ENCODE peak calls at places on chromosomes 11 and 22, in four cellular contexts. F is PC-3, D is lower leg skin, Z is suprapubic skin. I is an unnamed sample.

GRCh38 chr11:44589301-44589700 is 23.8 kb downstream of the CD82 start:
- DNase-seq in D (no peak), Z (no peak), F (no peak), I (no peak)

GRCh38 chr22:34105461-34106062 is 185.3 kb upstream of the LARGE1 start:
- DNase-seq in F (peak), D (peak), Z (no peak), I (peak)

GRCh38 chr11:67167086-67167485 is 48.0 kb downstream of the KDM2A start:
- DNase-seq in Z (no peak), F (no peak), D (no peak), I (no peak)

GRCh38 chr11:129375731-129376657 is at the start of gene BARX2:
- DNase-seq in F (peak), Z (no peak), D (no peak), I (no peak)

GRCh38 chr11:123549901-123550619 is 104.4 kb downstream of the SCN3B start:
- DNase-seq in Z (peak), F (peak), D (no peak), I (no peak)

GRCh38 chr22:38569972-38570840 is at the start of gene DMC1:
- DNase-seq in Z (peak), F (peak), D (peak), I (peak)

GRCh38 chr11:73140213-73141030 is 1.7 kb downstream of the FCHSD2 start:
- DNase-seq in Z (no peak), D (no peak), F (peak), I (peak)

GRCh38 chr11:46298699-46299424 is 21.4 kb downstream of the CREB3L1 start:
- DNase-seq in Z (no peak), F (peak), D (no peak), I (peak)

GRCh38 chr11:130449996-130450419 is 1.6 kb downstream of the ADAMTS15 start:
- DNase-seq in F (no peak), Z (peak), D (peak), I (no peak)

GRCh38 chr22:43136255-43136654 is 6.9 kb downstream of the MCAT start:
- DNase-seq in Z (no peak), F (peak), D (no peak), I (peak)

GRCh38 chr11:66639066-66639813 is 737 bp downstream of the RBM4 start:
- DNase-seq in Z (no peak), D (no peak), F (peak), I (peak)

GRCh38 chr22:19430890-19431541 is 517 bp downstream of the HIRA start:
- DNase-seq in F (peak), Z (no peak), D (no peak), I (peak)

GRCh38 chr11:68257477-68258362 is 14.1 kb downstream of the C11orf24 start:
- DNase-seq in Z (peak), F (peak), D (peak), I (peak)

GRCh38 chr22:19827341-19828034 is 27.2 kb downstream of the GNB1L start:
- DNase-seq in D (no peak), F (no peak), Z (no peak), I (no peak)

GRCh38 chr11:8225589-8226036 is 38.1 kb downstream of the LMO1 start:
- DNase-seq in D (peak), F (peak), Z (no peak), I (peak)

GRCh38 chr22:37806409-37807338 is 1.1 kb upstream of the GCAT start:
- DNase-seq in Z (no peak), F (peak), D (no peak), I (no peak)

GRCh38 chr22:39308614-39309363 is 10.6 kb downstream of the RPL3 start:
- DNase-seq in F (peak), Z (peak), D (peak), I (no peak)

GRCh38 chr11:65785329-65786007 is 1.4 kb upstream of the OVOL1 start:
- DNase-seq in Z (no peak), F (no peak), D (no peak), I (no peak)

GRCh38 chr22:27576815-27577564 is 224.6 kb downstream of the MN1 start:
- DNase-seq in Z (no peak), F (no peak), D (no peak), I (no peak)

GRCh38 chr11:108496643-108497256 is 1.4 kb downstream of the POGLUT3 start:
- DNase-seq in F (peak), D (no peak), Z (no peak), I (no peak)

GRCh38 chr11:108498816-108499408 is 728 bp upstream of the POGLUT3 start:
- DNase-seq in D (no peak), F (no peak), Z (peak), I (no peak)

GRCh38 chr11:108500169-108500568 is 2.0 kb upstream of the POGLUT3 start:
- DNase-seq in D (no peak), F (no peak), Z (no peak), I (no peak)

GRCh38 chr11:108497317-108498045 is 703 bp downstream of the POGLUT3 start:
- DNase-seq in D (peak), F (peak), Z (peak), I (peak)

DNA sequence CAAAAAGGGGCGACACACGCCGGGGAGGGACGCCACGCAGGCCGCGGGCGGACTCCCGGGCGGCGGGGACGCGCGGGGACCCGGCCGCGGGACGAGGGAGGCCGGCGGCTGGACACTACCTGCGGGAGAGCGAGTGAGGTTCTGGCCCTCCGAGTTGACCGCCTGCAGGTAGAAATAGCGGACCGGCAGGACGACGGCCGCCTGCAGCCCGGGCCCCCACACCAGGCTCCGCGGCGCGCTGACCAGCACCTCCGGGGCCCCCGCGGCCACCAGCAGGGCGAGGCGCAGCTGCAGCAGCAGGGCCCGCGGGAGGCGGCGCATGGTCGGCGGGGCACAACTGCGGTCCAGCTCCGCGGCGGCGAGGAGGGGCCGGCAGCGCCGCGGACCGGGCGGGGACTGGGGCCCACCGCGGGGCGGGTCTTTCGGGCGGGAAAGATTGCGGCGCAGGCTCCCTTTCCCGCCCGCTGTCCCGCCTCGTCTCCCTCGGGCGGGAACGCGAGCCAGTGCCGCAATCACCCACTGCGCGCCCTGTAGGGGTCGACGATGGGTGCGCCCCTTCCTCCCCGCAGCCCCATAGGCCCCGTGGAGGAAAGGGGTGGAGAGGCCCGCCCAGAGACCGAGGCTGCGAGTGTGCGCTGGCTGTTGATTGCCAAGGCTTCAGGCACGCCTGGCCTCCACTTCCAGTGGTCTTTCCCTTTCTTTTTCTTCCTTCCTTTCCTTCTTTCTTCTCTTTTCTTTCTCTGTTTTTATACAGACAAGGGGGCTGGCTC is at the start of gene POGLUT3:
- DNase-seq in F (peak), D (peak), Z (peak), I (peak)
- TF ChIP-seq CTCF in F (no peak), D (no peak), Z (no peak), I (no peak)

DNA sequence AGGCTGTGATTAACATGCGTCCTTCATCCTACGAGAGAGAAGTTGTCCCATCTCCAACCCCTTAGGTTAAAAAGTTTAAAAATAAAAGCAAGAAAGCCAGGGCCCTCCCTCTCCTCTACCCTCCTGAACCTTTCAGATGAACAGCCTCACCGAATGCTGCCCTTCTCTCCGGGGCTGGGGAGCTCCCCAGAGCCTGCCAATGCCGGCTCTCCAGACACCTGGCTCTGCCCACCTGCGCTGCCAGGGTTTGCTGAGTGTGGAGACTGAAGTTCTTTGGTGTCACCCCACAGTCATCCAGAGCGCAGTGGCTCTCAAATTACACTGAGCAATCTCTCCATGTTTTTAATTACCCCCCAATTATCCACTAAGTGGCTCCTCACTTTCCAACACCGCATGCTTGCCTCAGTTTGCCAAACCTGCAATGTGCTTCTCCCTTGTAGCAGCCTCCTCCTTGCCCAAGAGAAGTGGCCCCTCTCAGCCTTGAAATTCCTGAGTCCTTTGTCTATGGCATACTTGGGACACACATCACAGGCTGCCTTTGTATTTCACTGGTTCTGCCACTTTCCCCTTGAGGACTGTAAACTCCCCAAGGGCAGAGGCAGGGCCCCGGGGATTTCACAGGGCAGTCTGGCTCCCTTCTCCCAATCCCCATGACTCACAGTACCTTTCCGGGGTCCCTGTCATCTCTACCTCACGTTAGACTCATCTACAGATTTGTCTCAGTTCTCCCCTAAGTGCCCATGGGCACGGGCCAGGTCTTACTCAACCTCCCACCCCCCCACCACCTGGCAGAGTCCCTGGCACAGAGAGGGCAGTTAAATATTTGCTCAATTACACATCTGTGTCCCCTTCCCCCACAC is 2.0 kb downstream of the MYH9 start:
- DNase-seq in D (no peak), Z (no peak), F (peak), I (peak)
- H3K4me3 ChIP-seq in D (peak), Z (peak), F (peak), I (peak)

DNA sequence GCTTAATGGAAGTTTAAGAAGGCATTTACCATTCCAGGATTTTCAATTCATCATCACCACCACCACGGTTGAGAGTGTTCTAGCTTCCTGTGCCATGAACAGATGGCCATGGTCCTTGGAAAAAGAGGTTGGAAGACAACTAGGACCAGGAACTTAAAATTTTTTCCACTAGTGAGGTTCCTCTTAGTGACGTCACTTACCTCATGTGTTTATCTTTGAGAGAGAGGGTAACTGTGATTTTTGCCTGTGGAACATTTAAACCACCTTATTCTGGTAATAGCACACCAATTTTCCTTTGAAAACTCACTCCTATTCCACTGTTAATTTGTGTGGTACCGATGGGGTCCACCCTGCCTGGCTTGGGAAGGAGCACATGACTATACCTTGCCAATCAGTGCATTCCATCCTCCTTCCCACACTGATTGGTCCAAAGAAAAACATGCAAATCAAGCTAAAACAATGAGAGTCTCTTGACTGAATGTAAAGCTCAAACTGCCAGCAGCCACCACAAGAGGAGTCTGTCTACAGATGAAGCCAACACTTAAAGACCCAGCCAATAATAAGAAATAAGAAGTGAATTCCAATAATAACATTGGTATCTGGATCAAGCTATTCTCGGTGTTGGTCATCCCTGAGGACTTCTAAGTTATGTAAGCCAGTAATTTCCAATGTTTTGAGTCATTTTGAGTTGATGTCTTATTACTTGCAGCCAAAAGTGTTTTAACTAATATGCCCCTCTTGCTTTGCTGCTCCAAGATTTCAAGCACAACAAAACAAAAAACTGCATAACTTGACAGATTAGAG is 111.8 kb downstream of the MPPED2 start:
- DNase-seq in D (no peak), Z (no peak), F (no peak), I (no peak)
- TF ChIP-seq CTCF in D (no peak), Z (no peak), F (no peak), I (no peak)

GRCh38 chr22:24146190-24146616 is 35.1 kb upstream of the SUSD2 start:
- DNase-seq in F (peak), Z (no peak), D (no peak), I (peak)
- H3K4me3 ChIP-seq in F (peak), Z (no peak), D (no peak), I (no peak)

DNA sequence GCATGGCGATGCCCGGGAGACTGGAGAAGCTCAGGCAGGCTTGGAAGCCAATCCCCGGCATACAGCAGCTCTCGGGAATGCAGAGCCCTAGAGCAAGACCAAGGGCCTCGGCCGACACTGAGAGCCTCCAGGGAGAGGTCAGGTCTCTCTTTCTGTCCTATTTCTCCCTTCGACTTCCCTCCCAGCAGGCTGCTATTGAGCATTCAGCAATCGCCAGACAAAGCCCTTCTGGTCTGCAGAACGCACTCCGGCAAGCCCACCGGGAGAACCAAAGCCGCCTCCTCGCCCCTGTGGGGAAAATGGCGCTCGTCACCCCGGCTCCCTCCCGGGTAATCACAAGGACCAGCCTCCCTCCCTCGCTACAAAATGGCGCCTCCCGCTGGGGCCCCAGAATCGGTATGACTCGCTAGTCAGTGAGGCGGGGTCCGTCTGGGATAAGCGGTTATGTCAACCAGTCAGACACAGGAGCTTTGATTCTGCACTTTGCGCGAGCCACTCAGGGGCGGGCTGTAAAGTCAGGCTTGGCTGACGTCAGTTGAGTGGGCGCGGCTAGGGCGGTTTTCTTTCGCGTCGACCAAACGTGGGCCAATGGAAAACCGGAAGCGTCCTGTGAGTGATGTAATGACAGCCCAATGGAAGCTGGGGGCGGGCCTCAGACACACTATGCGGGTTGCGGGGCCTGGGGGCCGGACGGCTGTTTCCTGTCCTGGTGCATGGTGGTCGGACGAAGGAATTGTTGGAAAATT is at the start of gene ZNF143:
- DNase-seq in Z (peak), D (peak), F (peak), I (peak)
- TF ChIP-seq CTCF in Z (no peak), D (no peak), F (no peak), I (no peak)

DNA sequence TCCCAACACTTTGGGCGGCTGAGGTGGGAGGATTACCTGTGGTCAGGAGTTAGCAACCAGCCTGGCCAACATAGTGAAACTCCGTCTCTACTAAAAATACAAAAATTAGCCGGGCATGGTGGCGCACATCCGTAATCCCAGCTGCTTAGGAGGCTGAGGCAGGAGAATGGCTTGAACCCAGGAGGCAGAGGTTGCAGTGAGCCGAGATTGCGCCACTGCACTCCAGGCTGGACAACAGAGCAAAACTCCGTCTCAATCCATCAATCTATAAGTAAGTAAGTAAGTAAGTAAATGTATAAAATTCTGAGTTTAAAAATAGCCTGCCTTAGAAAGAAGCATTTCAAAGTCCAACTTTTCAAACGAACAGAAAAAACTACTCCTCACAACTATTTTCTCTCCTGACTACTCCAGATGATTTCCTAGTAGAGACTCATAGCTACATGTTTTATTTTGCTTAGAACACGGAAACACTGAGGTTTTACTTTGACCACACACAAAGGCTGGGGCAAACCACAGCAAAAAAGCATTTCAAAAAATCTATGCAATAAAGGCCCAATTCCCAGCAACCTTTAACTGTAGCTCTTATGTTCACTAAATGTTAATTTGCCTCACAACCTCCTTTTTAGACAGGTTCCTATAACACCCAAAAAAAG is 16.3 kb downstream of the SPTY2D1 start:
- DNase-seq in Z (no peak), F (no peak), D (no peak), I (peak)
- H3K4me3 ChIP-seq in Z (no peak), F (no peak), D (no peak), I (no peak)

GRCh38 chr11:86746509-86746908 is 53.8 kb upstream of the PRSS23 start:
- DNase-seq in F (no peak), D (no peak), Z (no peak), I (no peak)

GRCh38 chr11:86747801-86748200 is 52.5 kb upstream of the PRSS23 start:
- DNase-seq in D (no peak), F (no peak), Z (no peak), I (no peak)

GRCh38 chr11:86749861-86750401 is 50.4 kb upstream of the PRSS23 start:
- DNase-seq in F (no peak), D (no peak), Z (no peak), I (no peak)

GRCh38 chr11:86748296-86748695 is 52.0 kb upstream of the PRSS23 start:
- DNase-seq in F (no peak), Z (no peak), D (no peak), I (no peak)

GRCh38 chr11:86749376-86749775 is 51.0 kb upstream of the PRSS23 start:
- DNase-seq in Z (no peak), F (no peak), D (no peak), I (no peak)
- TF ChIP-seq CTCF in Z (no peak), F (no peak), D (no peak), I (no peak)

GRCh38 chr11:107592256-107592655 is 1.3 kb downstream of the ELMOD1 start:
- DNase-seq in F (no peak), D (no peak), Z (no peak), I (no peak)
- H3K4me3 ChIP-seq in F (no peak), D (no peak), Z (peak), I (no peak)